ENCODE peak calls at places on chromosomes 4 and X, in eight cellular contexts. One of them, this sample, is unnamed.

GRCh38 chr4:138010639-138011038 is 231.5 kb downstream of the SLC7A11 start:
- DNase-seq in stimulated activated CD4-positive, alpha-beta T cell treated with anti-CD3 and anti-CD28 coated beads, Interleukin-12 subunit alpha, Interleukin-12 subunit beta, amount 100 ng/mL, for 4 hours: no peak
- DNase-seq in CD8-positive, alpha-beta memory T cell: no peak
- DNase-seq in activated T-cell treated with anti-CD3 and anti-CD28 coated beads, Interleukin-2, amount 50 U/mL, for 72 hours: no peak
- DNase-seq in HFF-Myc: no peak
- DNase-seq in tibial artery: no peak
- DNase-seq in GM06990: no peak
- DNase-seq in H54: no peak
- DNase-seq in this sample: no peak

GRCh38 chr4:173990126-173990878 is 293.2 kb downstream of the FBXO8 start:
- DNase-seq in stimulated activated CD4-positive, alpha-beta T cell treated with anti-CD3 and anti-CD28 coated beads, Interleukin-12 subunit alpha, Interleukin-12 subunit beta, amount 100 ng/mL, for 4 hours: no peak
- DNase-seq in CD8-positive, alpha-beta memory T cell: no peak
- DNase-seq in activated T-cell treated with anti-CD3 and anti-CD28 coated beads, Interleukin-2, amount 50 U/mL, for 72 hours: no peak
- DNase-seq in HFF-Myc: peak
- DNase-seq in tibial artery: no peak
- DNase-seq in GM06990: no peak
- DNase-seq in H54: no peak
- DNase-seq in this sample: no peak

GRCh38 chrX:85503258-85504158 is 124.0 kb upstream of the POF1B start:
- DNase-seq in stimulated activated CD4-positive, alpha-beta T cell treated with anti-CD3 and anti-CD28 coated beads, Interleukin-12 subunit alpha, Interleukin-12 subunit beta, amount 100 ng/mL, for 4 hours: no peak
- DNase-seq in CD8-positive, alpha-beta memory T cell: no peak
- DNase-seq in activated T-cell treated with anti-CD3 and anti-CD28 coated beads, Interleukin-2, amount 50 U/mL, for 72 hours: no peak
- DNase-seq in HFF-Myc: no peak
- DNase-seq in tibial artery: no peak
- DNase-seq in GM06990: no peak
- DNase-seq in H54: no peak
- DNase-seq in this sample: no peak

GRCh38 chr4:157204634-157205244 is 15.8 kb upstream of the GRIA2 start:
- DNase-seq in stimulated activated CD4-positive, alpha-beta T cell treated with anti-CD3 and anti-CD28 coated beads, Interleukin-12 subunit alpha, Interleukin-12 subunit beta, amount 100 ng/mL, for 4 hours: peak
- DNase-seq in CD8-positive, alpha-beta memory T cell: no peak
- DNase-seq in activated T-cell treated with anti-CD3 and anti-CD28 coated beads, Interleukin-2, amount 50 U/mL, for 72 hours: peak
- DNase-seq in HFF-Myc: no peak
- DNase-seq in tibial artery: no peak
- DNase-seq in GM06990: no peak
- DNase-seq in H54: no peak
- DNase-seq in this sample: no peak

GRCh38 chr4:108117473-108118182 is 51.1 kb downstream of the LEF1 start:
- DNase-seq in stimulated activated CD4-positive, alpha-beta T cell treated with anti-CD3 and anti-CD28 coated beads, Interleukin-12 subunit alpha, Interleukin-12 subunit beta, amount 100 ng/mL, for 4 hours: no peak
- DNase-seq in CD8-positive, alpha-beta memory T cell: no peak
- DNase-seq in activated T-cell treated with anti-CD3 and anti-CD28 coated beads, Interleukin-2, amount 50 U/mL, for 72 hours: no peak
- DNase-seq in HFF-Myc: no peak
- DNase-seq in tibial artery: no peak
- DNase-seq in GM06990: no peak
- DNase-seq in H54: no peak
- DNase-seq in this sample: no peak

GRCh38 chrX:123860983-123861382 is 1.1 kb downstream of the XIAP start:
- DNase-seq in stimulated activated CD4-positive, alpha-beta T cell treated with anti-CD3 and anti-CD28 coated beads, Interleukin-12 subunit alpha, Interleukin-12 subunit beta, amount 100 ng/mL, for 4 hours: no peak
- DNase-seq in CD8-positive, alpha-beta memory T cell: no peak
- DNase-seq in activated T-cell treated with anti-CD3 and anti-CD28 coated beads, Interleukin-2, amount 50 U/mL, for 72 hours: no peak
- DNase-seq in HFF-Myc: no peak
- DNase-seq in tibial artery: no peak
- DNase-seq in GM06990: no peak
- DNase-seq in H54: no peak
- DNase-seq in this sample: no peak

GRCh38 chr4:184826315-184827266 is 823 bp upstream of the ACSL1 start:
- DNase-seq in stimulated activated CD4-positive, alpha-beta T cell treated with anti-CD3 and anti-CD28 coated beads, Interleukin-12 subunit alpha, Interleukin-12 subunit beta, amount 100 ng/mL, for 4 hours: peak
- DNase-seq in CD8-positive, alpha-beta memory T cell: peak
- DNase-seq in activated T-cell treated with anti-CD3 and anti-CD28 coated beads, Interleukin-2, amount 50 U/mL, for 72 hours: peak
- DNase-seq in HFF-Myc: no peak
- DNase-seq in tibial artery: peak
- DNase-seq in GM06990: peak
- DNase-seq in H54: no peak
- DNase-seq in this sample: peak

GRCh38 chrX:71111851-71112468 is 583 bp upstream of the IL2RG start:
- DNase-seq in stimulated activated CD4-positive, alpha-beta T cell treated with anti-CD3 and anti-CD28 coated beads, Interleukin-12 subunit alpha, Interleukin-12 subunit beta, amount 100 ng/mL, for 4 hours: no peak
- DNase-seq in CD8-positive, alpha-beta memory T cell: no peak
- DNase-seq in activated T-cell treated with anti-CD3 and anti-CD28 coated beads, Interleukin-2, amount 50 U/mL, for 72 hours: no peak
- DNase-seq in HFF-Myc: no peak
- DNase-seq in tibial artery: no peak
- DNase-seq in GM06990: no peak
- DNase-seq in H54: no peak
- DNase-seq in this sample: no peak

GRCh38 chr4:106315476-106315967 is 487 bp downstream of the TBCK start:
- DNase-seq in stimulated activated CD4-positive, alpha-beta T cell treated with anti-CD3 and anti-CD28 coated beads, Interleukin-12 subunit alpha, Interleukin-12 subunit beta, amount 100 ng/mL, for 4 hours: no peak
- DNase-seq in CD8-positive, alpha-beta memory T cell: no peak
- DNase-seq in activated T-cell treated with anti-CD3 and anti-CD28 coated beads, Interleukin-2, amount 50 U/mL, for 72 hours: peak
- DNase-seq in HFF-Myc: no peak
- DNase-seq in tibial artery: no peak
- DNase-seq in GM06990: no peak
- DNase-seq in H54: peak
- DNase-seq in this sample: no peak

GRCh38 chr4:1201851-1202525 is 29.6 kb upstream of the SPON2 start:
- DNase-seq in stimulated activated CD4-positive, alpha-beta T cell treated with anti-CD3 and anti-CD28 coated beads, Interleukin-12 subunit alpha, Interleukin-12 subunit beta, amount 100 ng/mL, for 4 hours: peak
- DNase-seq in CD8-positive, alpha-beta memory T cell: peak
- DNase-seq in activated T-cell treated with anti-CD3 and anti-CD28 coated beads, Interleukin-2, amount 50 U/mL, for 72 hours: peak
- DNase-seq in HFF-Myc: no peak
- DNase-seq in tibial artery: peak
- DNase-seq in GM06990: peak
- DNase-seq in H54: no peak
- DNase-seq in this sample: peak

GRCh38 chr4:41281038-41281634 is 24.4 kb downstream of the UCHL1 start:
- DNase-seq in stimulated activated CD4-positive, alpha-beta T cell treated with anti-CD3 and anti-CD28 coated beads, Interleukin-12 subunit alpha, Interleukin-12 subunit beta, amount 100 ng/mL, for 4 hours: no peak
- DNase-seq in CD8-positive, alpha-beta memory T cell: no peak
- DNase-seq in activated T-cell treated with anti-CD3 and anti-CD28 coated beads, Interleukin-2, amount 50 U/mL, for 72 hours: peak
- DNase-seq in HFF-Myc: peak
- DNase-seq in tibial artery: peak
- DNase-seq in GM06990: no peak
- DNase-seq in H54: peak
- DNase-seq in this sample: no peak

GRCh38 chr4:118936406-118936805 is 47.8 kb downstream of the SYNPO2 start:
- DNase-seq in stimulated activated CD4-positive, alpha-beta T cell treated with anti-CD3 and anti-CD28 coated beads, Interleukin-12 subunit alpha, Interleukin-12 subunit beta, amount 100 ng/mL, for 4 hours: no peak
- DNase-seq in CD8-positive, alpha-beta memory T cell: no peak
- DNase-seq in activated T-cell treated with anti-CD3 and anti-CD28 coated beads, Interleukin-2, amount 50 U/mL, for 72 hours: no peak
- DNase-seq in HFF-Myc: no peak
- DNase-seq in tibial artery: no peak
- DNase-seq in GM06990: no peak
- DNase-seq in H54: no peak
- DNase-seq in this sample: no peak

GRCh38 chr4:94508841-94509240 is 57.1 kb downstream of the PDLIM5 start:
- DNase-seq in stimulated activated CD4-positive, alpha-beta T cell treated with anti-CD3 and anti-CD28 coated beads, Interleukin-12 subunit alpha, Interleukin-12 subunit beta, amount 100 ng/mL, for 4 hours: no peak
- DNase-seq in CD8-positive, alpha-beta memory T cell: no peak
- DNase-seq in activated T-cell treated with anti-CD3 and anti-CD28 coated beads, Interleukin-2, amount 50 U/mL, for 72 hours: no peak
- DNase-seq in HFF-Myc: no peak
- DNase-seq in tibial artery: no peak
- DNase-seq in GM06990: no peak
- DNase-seq in H54: no peak
- DNase-seq in this sample: no peak

GRCh38 chr4:41384992-41385391 is 128.3 kb downstream of the UCHL1 start:
- DNase-seq in stimulated activated CD4-positive, alpha-beta T cell treated with anti-CD3 and anti-CD28 coated beads, Interleukin-12 subunit alpha, Interleukin-12 subunit beta, amount 100 ng/mL, for 4 hours: no peak
- DNase-seq in CD8-positive, alpha-beta memory T cell: no peak
- DNase-seq in activated T-cell treated with anti-CD3 and anti-CD28 coated beads, Interleukin-2, amount 50 U/mL, for 72 hours: no peak
- DNase-seq in HFF-Myc: no peak
- DNase-seq in tibial artery: peak
- DNase-seq in GM06990: no peak
- DNase-seq in H54: no peak
- DNase-seq in this sample: peak

GRCh38 chr4:8219236-8219635 is 20.1 kb downstream of the SH3TC1 start:
- DNase-seq in stimulated activated CD4-positive, alpha-beta T cell treated with anti-CD3 and anti-CD28 coated beads, Interleukin-12 subunit alpha, Interleukin-12 subunit beta, amount 100 ng/mL, for 4 hours: no peak
- DNase-seq in CD8-positive, alpha-beta memory T cell: no peak
- DNase-seq in activated T-cell treated with anti-CD3 and anti-CD28 coated beads, Interleukin-2, amount 50 U/mL, for 72 hours: no peak
- DNase-seq in HFF-Myc: no peak
- DNase-seq in tibial artery: no peak
- DNase-seq in GM06990: no peak
- DNase-seq in H54: no peak
- DNase-seq in this sample: no peak

This sample was measured in uterus.